ENCODE peak calls at places on chromosomes 1 and 21, in eight cellular contexts. K is B cell; P is activated T-cell treated with anti-CD3 and anti-CD28 coated beads for 1 hour; U is A172; X is activated naive CD8-positive, alpha-beta T cell treated with anti-CD3 and anti-CD28 coated beads, Interleukin-2, amount 50 U/mL, for 24 hours; M is T-cell; W is WERI-Rb-1; Y is psoas muscle. T is an unnamed sample.

GRCh38 chr1:111204211-111204883 is 3.9 kb upstream of the DENND2D start:
- DNase-seq in X (peak; percentile 69), Y (peak; percentile 40), M (peak; percentile 49), P (peak; percentile 65), U (no peak), W (no peak), K (peak; percentile 86), T (peak; percentile 65)

GRCh38 chr1:206895837-206896242 is 1.4 kb upstream of the IL24 start:
- DNase-seq in X (no peak), K (no peak), Y (no peak), P (no peak), W (peak; percentile 5), U (peak; percentile 41), M (no peak), T (no peak)

GRCh38 chr1:47547753-47548152 is 109.9 kb downstream of the FOXD2 start:
- DNase-seq in W (no peak), K (no peak), M (no peak), Y (no peak), U (no peak), P (no peak), X (no peak), T (no peak)

GRCh38 chr1:37448691-37449417 is 25.5 kb upstream of the ZC3H12A start:
- DNase-seq in K (no peak), P (no peak), U (no peak), X (no peak), W (no peak), M (no peak), Y (no peak), T (no peak)

GRCh38 chr1:51421961-51422360 is 91.6 kb upstream of the TTC39A start:
- DNase-seq in W (no peak), Y (no peak), P (no peak), K (peak; percentile 48), U (peak; percentile 55), X (no peak), M (no peak), T (no peak)

GRCh38 chr1:189269011-189269410 is 1208.7 kb downstream of the BRINP3 start:
- DNase-seq in X (no peak), K (no peak), Y (no peak), M (no peak), P (no peak), W (no peak), U (no peak), T (no peak)

GRCh38 chr1:229203030-229203751 is 67.7 kb upstream of the RAB4A start:
- DNase-seq in Y (no peak), P (no peak), U (peak; percentile 72), M (no peak), X (no peak), W (peak; percentile 11), K (no peak), T (no peak)

GRCh38 chr1:222239130-222239529 is 308.8 kb downstream of the HHIPL2 start:
- DNase-seq in K (no peak), W (no peak), M (no peak), P (no peak), Y (no peak), X (no peak), U (no peak), T (no peak)

GRCh38 chr21:33481314-33481943 is 1.7 kb upstream of the TMEM50B start:
- DNase-seq in X (no peak), W (no peak), U (no peak), K (no peak), Y (no peak), M (no peak), P (no peak), T (no peak)

GRCh38 chr1:211938473-211939080 is 96.8 kb downstream of the INTS7 start:
- DNase-seq in K (peak; percentile 33), M (no peak), Y (no peak), W (no peak), U (peak; percentile 25), X (no peak), P (no peak), T (no peak)

GRCh38 chr1:230900984-230901383 is 32.7 kb upstream of the C1orf198 start:
- DNase-seq in K (no peak), X (no peak), W (no peak), P (no peak), M (no peak), Y (no peak), U (no peak), T (no peak)

GRCh38 chr1:219702551-219703215 is 89.8 kb upstream of the ZC3H11B start:
- DNase-seq in K (no peak), M (no peak), W (no peak), Y (no peak), U (no peak), P (no peak), X (no peak), T (no peak)

GRCh38 chr1:92754000-92754787 is 30.7 kb downstream of the EVI5 start:
- DNase-seq in K (no peak), Y (no peak), U (peak; percentile 18), X (no peak), M (no peak), W (no peak), P (no peak), T (no peak)

GRCh38 chr1:154682252-154682651 is 74.3 kb upstream of the ADAR start:
- DNase-seq in W (no peak), X (no peak), Y (no peak), M (no peak), U (no peak), K (no peak), P (no peak), T (no peak)

GRCh38 chr1:17183388-17184160 is 21.4 kb upstream of the PADI1 start:
- DNase-seq in K (no peak), U (no peak), Y (no peak), W (no peak), X (no peak), M (no peak), P (no peak), T (no peak)

GRCh38 chr1:17274186-17275170 is 25.6 kb downstream of the PADI3 start:
- DNase-seq in U (peak; percentile 37), M (no peak), Y (peak; percentile 35), P (no peak), K (no peak), W (peak; percentile 75), X (peak; percentile 63), T (peak; percentile 57)

GRCh38 chr1:115530407-115530806 is 111.4 kb upstream of the VANGL1 start:
- DNase-seq in K (no peak), P (no peak), X (no peak), U (peak; percentile 34), M (no peak), W (no peak), Y (no peak), T (no peak)

GRCh38 chr21:15968911-15969310 is 239.1 kb downstream of the USP25 start:
- DNase-seq in M (no peak), X (no peak), K (no peak), U (no peak), P (no peak), W (no peak), Y (no peak), T (no peak)

T was measured in activated CD8-positive, alpha-beta T cell treated with anti-CD3 and anti-CD28 coated beads for 36 hours.